ENCODE peak calls at places on chromosomes 3 and 15, in seven cellular contexts. G is EL; O is NCI-H1105; E is central memory CD8-positive, alpha-beta T cell; K is NCI-H1417; Q is stomach; A is NCI-H510A treated with DMSO at 0.1 percent for 48 hours. R is an unnamed sample.

GRCh38 chr3:106332884-106333283 is 464.1 kb upstream of the CBLB start:
- DNase-seq in G (peak), K (no peak), A (no peak), O (no peak), Q (no peak), E (no peak), R (no peak)

GRCh38 chr3:133489466-133490085 is 83.9 kb upstream of the CDV3 start:
- DNase-seq in A (no peak), G (no peak), Q (no peak), O (no peak), E (no peak), K (no peak), R (no peak)

GRCh38 chr15:69806287-69806915 is 291.3 kb downstream of the TLE3 start:
- DNase-seq in A (no peak), G (no peak), K (no peak), E (no peak), O (no peak), Q (no peak), R (no peak)

GRCh38 chr15:67880651-67881182 is 40.9 kb upstream of the RNU6-1 start:
- DNase-seq in A (no peak), E (no peak), O (peak), K (no peak), G (no peak), Q (peak), R (no peak)

GRCh38 chr3:101574388-101575156 is 592 bp downstream of the PCNP start:
- DNase-seq in Q (peak), K (peak), O (peak), G (peak), E (peak), A (peak), R (peak)

GRCh38 chr3:65905648-65906211 is 133.0 kb downstream of the MAGI1 start:
- DNase-seq in A (no peak), O (no peak), E (no peak), Q (no peak), G (no peak), K (no peak), R (no peak)

GRCh38 chr15:39976291-39977274 is 42.7 kb downstream of the EIF2AK4 start:
- DNase-seq in E (no peak), G (peak), A (peak), K (no peak), O (peak), Q (peak), R (no peak)

GRCh38 chr15:99122831-99123705 is 18.2 kb downstream of the SYNM start:
- DNase-seq in G (no peak), A (no peak), K (no peak), Q (no peak), E (no peak), O (no peak), R (no peak)

GRCh38 chr3:187987919-187988318 is 166.0 kb upstream of the LPP start:
- DNase-seq in A (no peak), Q (no peak), O (no peak), E (peak), K (no peak), G (no peak), R (no peak)

GRCh38 chr3:14884665-14885064 is 62.7 kb upstream of the NR2C2 start:
- DNase-seq in A (no peak), Q (no peak), G (no peak), E (no peak), K (no peak), O (no peak), R (no peak)

GRCh38 chr3:133467780-133468179 is 67.9 kb downstream of the BFSP2 start:
- DNase-seq in G (no peak), K (no peak), O (no peak), E (no peak), A (no peak), Q (no peak), R (no peak)

GRCh38 chr3:192444096-192444790 is 283.1 kb downstream of the FGF12 start:
- DNase-seq in G (peak), E (no peak), K (peak), A (peak), Q (peak), O (peak), R (peak)

GRCh38 chr15:76945494-76945893 is 13.9 kb downstream of the RCN2 start:
- DNase-seq in G (no peak), Q (no peak), O (no peak), E (no peak), A (no peak), K (no peak), R (no peak)

GRCh38 chr3:64237083-64237482 is 11.8 kb upstream of the PRICKLE2 start:
- DNase-seq in O (no peak), Q (no peak), A (no peak), G (no peak), E (no peak), K (no peak), R (no peak)

GRCh38 chr3:117633207-117633606 is 923.6 kb downstream of the TUSC7 start:
- DNase-seq in Q (no peak), E (no peak), A (peak), G (no peak), K (no peak), O (no peak), R (no peak)

GRCh38 chr3:5275529-5275928 is 88.0 kb downstream of the EDEM1 start:
- DNase-seq in E (no peak), A (no peak), O (no peak), G (no peak), Q (no peak), K (no peak), R (no peak)

GRCh38 chr3:15525790-15526189 is 4.3 kb upstream of the COLQ start:
- DNase-seq in E (no peak), A (no peak), O (no peak), G (no peak), K (no peak), Q (no peak), R (no peak)

GRCh38 chr3:57004154-57004730 is 56.2 kb upstream of the SPATA12 start:
- DNase-seq in A (no peak), E (no peak), K (no peak), O (no peak), G (no peak), Q (no peak), R (no peak)

GRCh38 chr3:127775398-127776109 is 46.8 kb downstream of the MGLL start:
- DNase-seq in E (no peak), Q (no peak), K (peak), G (peak), A (no peak), O (no peak), R (peak)

GRCh38 chr3:34002569-34003100 is 204.2 kb downstream of the PDCD6IP start:
- DNase-seq in G (no peak), O (no peak), A (no peak), E (no peak), K (no peak), Q (no peak), R (no peak)

GRCh38 chr15:99536422-99537033 is 29.3 kb upstream of the MEF2A start:
- DNase-seq in O (no peak), K (no peak), A (no peak), Q (no peak), E (no peak), G (peak), R (peak)

GRCh38 chr15:101669744-101670143 is 17.6 kb upstream of the TM2D3 start:
- DNase-seq in O (no peak), A (no peak), E (no peak), Q (no peak), G (no peak), K (no peak), R (no peak)

GRCh38 chr3:112604536-112604935 is 36.4 kb downstream of the CCDC80 start:
- DNase-seq in G (peak), E (no peak), Q (no peak), K (no peak), O (no peak), A (no peak), R (no peak)

GRCh38 chr15:48794697-48795134 is 16.2 kb downstream of the CEP152 start:
- DNase-seq in Q (no peak), E (no peak), O (no peak), K (no peak), A (no peak), G (peak), R (no peak)

GRCh38 chr3:13569201-13569600 is 20.3 kb downstream of the FBLN2 start:
- DNase-seq in G (no peak), O (no peak), K (no peak), A (no peak), E (no peak), Q (no peak), R (no peak)

R was measured in NCI-H446 treated with DMSO at 0.1 percent for 48 hours.